ENCODE peak calls at places on chromosomes 1 and 21, in nine cellular contexts. A, P, R, E, D, W, U, X and N are unnamed samples.

GRCh38 chr1:213327318-213327667 is 276.3 kb downstream of the RPS6KC1 start:
- DNase-seq in A (peak), P (peak), R (peak), E (no peak), D (peak), W (no peak), U (peak), X (no peak), N (no peak)

GRCh38 chr1:107480548-107480947 is 339.7 kb downstream of the NTNG1 start:
- DNase-seq in A (no peak), P (no peak), R (peak), E (no peak), D (peak), W (no peak), U (no peak), X (no peak), N (peak)

GRCh38 chr1:8061210-8061609 is 35.1 kb upstream of the ERRFI1 start:
- DNase-seq in A (no peak), P (peak), R (peak), E (peak), D (no peak), W (no peak), U (no peak), X (no peak), N (no peak)

GRCh38 chr1:179826626-179827280 is 50.9 kb downstream of the TOR1AIP2 start:
- DNase-seq in A (no peak), P (no peak), R (no peak), E (no peak), D (no peak), W (no peak), U (no peak), X (no peak), N (peak)

GRCh38 chr1:244435562-244436205 is 16.0 kb downstream of the ADSS2 start:
- DNase-seq in A (no peak), P (peak), R (no peak), E (no peak), D (no peak), W (no peak), U (no peak), X (no peak), N (no peak)

GRCh38 chr1:100799954-100800612 is 80.5 kb downstream of the VCAM1 start:
- DNase-seq in A (no peak), P (no peak), R (no peak), E (no peak), D (no peak), W (no peak), U (no peak), X (no peak), N (no peak)

GRCh38 chr1:43708006-43708412 is 673 bp downstream of the ST3GAL3 start:
- DNase-seq in A (no peak), P (no peak), R (no peak), E (no peak), D (no peak), W (no peak), U (no peak), X (no peak), N (no peak)

GRCh38 chr1:117670996-117671780 is 65.3 kb downstream of the TENT5C start:
- DNase-seq in A (no peak), P (no peak), R (no peak), E (no peak), D (no peak), W (no peak), U (no peak), X (no peak), N (peak)

GRCh38 chr1:42380617-42381423 is at the start of gene RIMKLA:
- DNase-seq in A (peak), P (peak), R (peak), E (peak), D (peak), W (peak), U (no peak), X (peak), N (peak)

GRCh38 chr1:151990058-151990855 is 3.4 kb downstream of the S100A10 start:
- DNase-seq in A (no peak), P (no peak), R (no peak), E (no peak), D (no peak), W (no peak), U (no peak), X (no peak), N (no peak)

GRCh38 chr1:151990856-151991198 is 2.8 kb downstream of the S100A10 start:
- DNase-seq in A (peak), P (peak), R (peak), E (peak), D (peak), W (peak), U (peak), X (no peak), N (peak)

GRCh38 chr1:151991663-151992344 is 1.9 kb downstream of the S100A10 start:
- DNase-seq in A (no peak), P (no peak), R (no peak), E (no peak), D (no peak), W (no peak), U (no peak), X (no peak), N (no peak)

GRCh38 chr1:151988405-151988851 is 5.2 kb downstream of the S100A10 start:
- DNase-seq in A (no peak), P (peak), R (no peak), E (no peak), D (no peak), W (no peak), U (no peak), X (peak), N (no peak)

GRCh38 chr1:151989131-151989868 is 4.4 kb downstream of the S100A10 start:
- DNase-seq in A (peak), P (peak), R (peak), E (peak), D (peak), W (peak), U (peak), X (no peak), N (peak)
- TF ChIP-seq POLR2A in A (no peak), P (no peak), R (no peak), E (no peak), D (no peak), W (no peak), U (no peak), X (no peak), N (peak)

DNA sequence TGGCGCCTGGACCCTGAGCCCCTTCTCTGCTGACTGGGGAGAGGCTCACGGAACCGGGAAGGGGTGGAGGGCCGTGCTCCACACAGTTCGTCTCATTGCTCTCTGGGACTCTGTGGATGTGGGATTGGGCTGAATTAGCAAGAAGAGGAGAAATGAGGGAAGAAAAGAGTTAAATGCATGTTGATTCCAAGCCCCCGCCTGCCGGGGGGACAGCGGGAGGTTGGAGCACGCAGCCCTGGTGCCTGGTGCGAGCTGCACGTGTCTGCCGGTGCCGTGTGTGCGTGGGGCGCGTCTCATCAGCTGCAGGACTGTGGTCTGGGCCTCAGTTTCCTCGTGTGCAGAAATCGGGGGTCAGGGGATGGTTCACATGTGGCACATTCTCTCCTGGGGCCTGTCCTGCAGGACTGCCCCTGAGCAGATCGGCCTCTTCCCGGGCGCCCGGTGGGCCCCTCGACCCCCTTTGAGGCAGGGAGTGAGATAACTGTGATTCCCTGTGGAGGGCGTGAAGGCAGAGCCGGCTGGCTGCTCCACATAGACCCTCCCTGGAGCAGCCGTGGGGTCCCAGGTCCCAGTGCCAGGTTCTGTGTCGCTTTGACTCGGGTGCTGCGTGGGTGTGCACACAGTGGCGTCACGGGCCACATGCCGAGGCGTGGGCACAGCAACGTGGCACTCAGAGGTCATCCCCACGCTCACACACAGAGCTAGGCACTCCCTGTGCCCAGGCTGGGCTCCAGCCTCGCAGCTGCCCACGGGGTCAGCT is 11.4 kb downstream of the SAMD11 start:
- DNase-seq in A (no peak), P (no peak), R (no peak), E (no peak), D (no peak), W (no peak), U (no peak), X (no peak), N (no peak)
- H3K27ac ChIP-seq in A (no peak), P (no peak), R (no peak), E (no peak), D (no peak), W (no peak), U (no peak), X (no peak), N (no peak)

GRCh38 chr1:93680121-93681094 is 1.2 kb downstream of the BCAR3 start:
- DNase-seq in A (peak), P (peak), R (peak), E (peak), D (peak), W (peak), U (peak), X (peak), N (peak)
- TF ChIP-seq CTCF in A (peak), P (peak), R (peak), E (peak), D (peak), W (peak), U (peak), X (peak), N (peak)

GRCh38 chr21:36890086-36890485 is 76.4 kb downstream of the HLCS start:
- DNase-seq in A (no peak), P (no peak), R (no peak), E (no peak), D (no peak), W (no peak), U (no peak), X (no peak), N (no peak)

GRCh38 chr21:36887983-36888382 is 78.5 kb downstream of the HLCS start:
- DNase-seq in A (no peak), P (no peak), R (no peak), E (no peak), D (no peak), W (no peak), U (no peak), X (no peak), N (no peak)

GRCh38 chr21:36889401-36889800 is 77.1 kb downstream of the HLCS start:
- DNase-seq in A (peak), P (no peak), R (no peak), E (no peak), D (no peak), W (no peak), U (no peak), X (no peak), N (no peak)

GRCh38 chr21:36891123-36891522 is 75.3 kb downstream of the HLCS start:
- DNase-seq in A (no peak), P (no peak), R (peak), E (no peak), D (no peak), W (no peak), U (no peak), X (no peak), N (no peak)

GRCh38 chr21:36888466-36888865 is 78.0 kb downstream of the HLCS start:
- DNase-seq in A (no peak), P (no peak), R (no peak), E (no peak), D (no peak), W (no peak), U (no peak), X (no peak), N (no peak)
- TF ChIP-seq POLR2A in A (no peak), P (no peak), R (no peak), E (no peak), D (no peak), W (no peak), U (no peak), X (no peak), N (no peak)

GRCh38 chr1:225772848-225773247 is 4.8 kb upstream of the SRP9 start:
- DNase-seq in A (no peak), P (no peak), R (peak), E (no peak), D (no peak), W (no peak), U (no peak), X (no peak), N (no peak)
- H3K27ac ChIP-seq in A (peak), P (peak), R (peak), E (no peak), D (peak), W (no peak), U (peak), X (no peak), N (no peak)

GRCh38 chr1:114278911-114279310 is 125.2 kb upstream of the SYT6 start:
- DNase-seq in A (no peak), P (no peak), R (no peak), E (no peak), D (no peak), W (no peak), U (no peak), X (no peak), N (no peak)

GRCh38 chr1:114286960-114287359 is 133.3 kb upstream of the SYT6 start:
- DNase-seq in A (no peak), P (no peak), R (no peak), E (no peak), D (no peak), W (no peak), U (no peak), X (no peak), N (no peak)

GRCh38 chr1:114286179-114286578 is 132.5 kb upstream of the SYT6 start:
- DNase-seq in A (no peak), P (no peak), R (no peak), E (no peak), D (no peak), W (no peak), U (no peak), X (no peak), N (no peak)

GRCh38 chr1:114282751-114283403 is 129.2 kb upstream of the SYT6 start:
- DNase-seq in A (peak), P (peak), R (peak), E (peak), D (peak), W (peak), U (peak), X (peak), N (peak)
- TF ChIP-seq CTCF in A (peak), P (peak), R (peak), E (peak), D (peak), W (peak), U (peak), X (peak), N (peak)

DNA sequence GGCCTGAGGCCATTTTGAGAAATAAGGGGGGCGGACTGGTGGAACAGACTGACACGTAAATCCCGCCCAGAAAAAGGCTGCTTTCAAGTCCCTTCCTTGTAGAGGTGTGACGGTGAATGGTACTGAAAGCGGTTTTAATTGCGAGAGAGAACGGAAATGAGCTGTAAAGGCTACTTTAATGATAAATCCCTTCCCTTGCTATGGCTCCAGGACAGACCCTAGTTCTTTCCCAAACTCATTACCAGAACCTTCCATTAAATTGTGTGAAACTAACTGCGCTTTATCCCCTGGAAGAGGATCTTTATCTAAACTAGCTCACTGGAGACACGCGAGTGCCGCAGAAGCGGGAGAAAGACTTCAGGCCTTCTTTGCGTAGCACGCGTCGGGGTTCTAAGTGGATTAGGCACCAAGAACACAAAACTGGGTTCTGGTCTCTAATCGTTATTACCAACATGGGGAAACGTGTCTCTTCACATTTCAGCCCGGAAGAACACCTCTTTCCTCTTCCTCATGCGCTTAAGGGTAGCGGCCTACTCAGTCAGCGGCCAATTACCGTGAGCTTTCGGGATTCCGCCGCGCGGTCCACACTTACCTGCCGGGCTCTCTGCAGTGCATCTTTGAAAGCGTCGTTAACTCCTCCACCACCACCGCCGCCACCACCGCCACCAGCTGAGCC is 441 bp downstream of the FUBP1 start:
- DNase-seq in A (peak), P (peak), R (peak), E (peak), D (peak), W (peak), U (peak), X (peak), N (no peak)
- TF ChIP-seq POLR2A in A (no peak), P (no peak), R (no peak), E (no peak), D (peak), W (no peak), U (peak), X (peak), N (peak)

GRCh38 chr1:205856433-205856832 is 6.5 kb upstream of the PM20D1 start:
- DNase-seq in A (no peak), P (no peak), R (no peak), E (no peak), D (no peak), W (no peak), U (no peak), X (no peak), N (no peak)

GRCh38 chr1:205852969-205853368 is 3.0 kb upstream of the PM20D1 start:
- DNase-seq in A (no peak), P (no peak), R (no peak), E (no peak), D (no peak), W (no peak), U (no peak), X (no peak), N (no peak)

GRCh38 chr1:205849619-205850355 is at the start of gene PM20D1:
- DNase-seq in A (peak), P (no peak), R (peak), E (peak), D (peak), W (peak), U (peak), X (peak), N (peak)

GRCh38 chr1:205851993-205852392 is 2.1 kb upstream of the PM20D1 start:
- DNase-seq in A (no peak), P (no peak), R (peak), E (no peak), D (no peak), W (no peak), U (no peak), X (no peak), N (no peak)
- H3K27ac ChIP-seq in A (no peak), P (no peak), R (peak), E (no peak), D (no peak), W (no peak), U (no peak), X (no peak), N (no peak)

GRCh38 chr1:53430256-53430655 is 28.9 kb upstream of the DMRTB1 start:
- DNase-seq in A (no peak), P (no peak), R (no peak), E (no peak), D (no peak), W (no peak), U (no peak), X (no peak), N (no peak)
- TF ChIP-seq CTCF in A (no peak), P (no peak), R (no peak), E (no peak), D (no peak), W (no peak), U (no peak), X (no peak), N (no peak)